ENCODE peak calls at places on chromosomes 3 and 15, in six cellular contexts. One of them, this sample, is unnamed.

GRCh38 chr3:114218006-114218405 is 19.4 kb downstream of the ZNF80 start:
- DNase-seq in endothelial cell: no peak
- DNase-seq in HFFc6: no peak
- DNase-seq in AG10803: no peak
- DNase-seq in CD8-positive, alpha-beta T cell: no peak
- DNase-seq in B cell: no peak
- DNase-seq in this sample: no peak

GRCh38 chr3:77370413-77370812 is 330.5 kb downstream of the ROBO2 start:
- DNase-seq in HFFc6: peak; percentile 72
- DNase-seq in B cell: no peak
- DNase-seq in endothelial cell: no peak
- DNase-seq in AG10803: peak; percentile 42
- DNase-seq in CD8-positive, alpha-beta T cell: no peak
- DNase-seq in this sample: peak; percentile 40

GRCh38 chr15:58292761-58293175 is 139.0 kb upstream of the LIPC start:
- DNase-seq in AG10803: no peak
- DNase-seq in endothelial cell: no peak
- DNase-seq in B cell: no peak
- DNase-seq in CD8-positive, alpha-beta T cell: no peak
- DNase-seq in HFFc6: peak; percentile 13
- DNase-seq in this sample: no peak

GRCh38 chr15:33311312-33311971 is 675 bp downstream of the RYR3 start:
- DNase-seq in CD8-positive, alpha-beta T cell: no peak
- DNase-seq in AG10803: no peak
- DNase-seq in HFFc6: no peak
- DNase-seq in B cell: no peak
- DNase-seq in endothelial cell: peak; percentile 19
- DNase-seq in this sample: no peak

GRCh38 chr3:194023501-194024280 is 112.3 kb upstream of the HES1 start:
- DNase-seq in AG10803: no peak
- DNase-seq in HFFc6: no peak
- DNase-seq in B cell: no peak
- DNase-seq in endothelial cell: no peak
- DNase-seq in CD8-positive, alpha-beta T cell: no peak
- DNase-seq in this sample: no peak

GRCh38 chr3:44208086-44208485 is 33.6 kb upstream of the TOPAZ1 start:
- DNase-seq in HFFc6: peak; percentile 4
- DNase-seq in endothelial cell: no peak
- DNase-seq in CD8-positive, alpha-beta T cell: no peak
- DNase-seq in AG10803: peak; percentile 45
- DNase-seq in B cell: no peak
- DNase-seq in this sample: peak; percentile 1

GRCh38 chr15:40333922-40334492 is 6.7 kb downstream of the CCDC9B start:
- DNase-seq in HFFc6: no peak
- DNase-seq in CD8-positive, alpha-beta T cell: peak; percentile 27
- DNase-seq in B cell: no peak
- DNase-seq in AG10803: peak; percentile 56
- DNase-seq in endothelial cell: peak; percentile 48
- DNase-seq in this sample: no peak

GRCh38 chr3:83514130-83514914 is 1444.5 kb upstream of the CADM2 start:
- DNase-seq in endothelial cell: no peak
- DNase-seq in AG10803: no peak
- DNase-seq in B cell: no peak
- DNase-seq in HFFc6: no peak
- DNase-seq in CD8-positive, alpha-beta T cell: no peak
- DNase-seq in this sample: no peak

GRCh38 chr15:49282366-49282765 is 112.3 kb downstream of the GALK2 start:
- DNase-seq in CD8-positive, alpha-beta T cell: no peak
- DNase-seq in AG10803: peak; percentile 99
- DNase-seq in B cell: no peak
- DNase-seq in HFFc6: peak; percentile 75
- DNase-seq in endothelial cell: no peak
- DNase-seq in this sample: peak; percentile 85

GRCh38 chr3:10395196-10395595 is 74.3 kb upstream of the SEC13 start:
- DNase-seq in B cell: no peak
- DNase-seq in endothelial cell: no peak
- DNase-seq in CD8-positive, alpha-beta T cell: no peak
- DNase-seq in HFFc6: no peak
- DNase-seq in AG10803: no peak
- DNase-seq in this sample: no peak

GRCh38 chr3:49327485-49327884 is 12.4 kb downstream of the USP4 start:
- DNase-seq in AG10803: no peak
- DNase-seq in endothelial cell: no peak
- DNase-seq in B cell: no peak
- DNase-seq in CD8-positive, alpha-beta T cell: no peak
- DNase-seq in HFFc6: no peak
- DNase-seq in this sample: no peak

GRCh38 chr3:160685144-160685766 is 8.3 kb downstream of the ARL14 start:
- DNase-seq in B cell: no peak
- DNase-seq in CD8-positive, alpha-beta T cell: no peak
- DNase-seq in endothelial cell: no peak
- DNase-seq in HFFc6: peak; percentile 21
- DNase-seq in AG10803: no peak
- DNase-seq in this sample: no peak

GRCh38 chr3:195761503-195762248 is 40.9 kb downstream of the MUC20 start:
- DNase-seq in AG10803: no peak
- DNase-seq in endothelial cell: no peak
- DNase-seq in HFFc6: no peak
- DNase-seq in B cell: no peak
- DNase-seq in CD8-positive, alpha-beta T cell: no peak
- DNase-seq in this sample: no peak

GRCh38 chr3:11818033-11818432 is 28.7 kb downstream of the TAMM41 start:
- DNase-seq in B cell: no peak
- DNase-seq in endothelial cell: no peak
- DNase-seq in HFFc6: peak; percentile 58
- DNase-seq in AG10803: no peak
- DNase-seq in CD8-positive, alpha-beta T cell: no peak
- DNase-seq in this sample: no peak

GRCh38 chr3:11825271-11825670 is 21.4 kb downstream of the TAMM41 start:
- DNase-seq in endothelial cell: no peak
- DNase-seq in AG10803: peak; percentile 50
- DNase-seq in HFFc6: no peak
- DNase-seq in B cell: no peak
- DNase-seq in CD8-positive, alpha-beta T cell: no peak
- DNase-seq in this sample: no peak

GRCh38 chr3:11819146-11819545 is 27.5 kb downstream of the TAMM41 start:
- DNase-seq in AG10803: no peak
- DNase-seq in B cell: no peak
- DNase-seq in HFFc6: no peak
- DNase-seq in CD8-positive, alpha-beta T cell: no peak
- DNase-seq in endothelial cell: no peak
- DNase-seq in this sample: no peak

GRCh38 chr3:11820540-11821041 is 26.1 kb downstream of the TAMM41 start:
- DNase-seq in B cell: no peak
- DNase-seq in AG10803: peak; percentile 51
- DNase-seq in CD8-positive, alpha-beta T cell: no peak
- DNase-seq in endothelial cell: no peak
- DNase-seq in HFFc6: peak; percentile 27
- DNase-seq in this sample: no peak
- TF ChIP-seq CTCF in B cell: no peak
- TF ChIP-seq CTCF in AG10803: no peak
- TF ChIP-seq CTCF in CD8-positive, alpha-beta T cell: no peak
- TF ChIP-seq CTCF in endothelial cell: no peak
- TF ChIP-seq CTCF in HFFc6: peak; percentile 54
- TF ChIP-seq CTCF in this sample: peak; percentile 31

GRCh38 chr3:55522077-55522476 is 35.0 kb upstream of the WNT5A start:
- DNase-seq in B cell: no peak
- DNase-seq in HFFc6: no peak
- DNase-seq in AG10803: no peak
- DNase-seq in CD8-positive, alpha-beta T cell: no peak
- DNase-seq in endothelial cell: no peak
- DNase-seq in this sample: no peak
- TF ChIP-seq CTCF in B cell: no peak
- TF ChIP-seq CTCF in HFFc6: no peak
- TF ChIP-seq CTCF in AG10803: no peak
- TF ChIP-seq CTCF in CD8-positive, alpha-beta T cell: no peak
- TF ChIP-seq CTCF in endothelial cell: no peak
- TF ChIP-seq CTCF in this sample: no peak

GRCh38 chr15:78715930-78716329 is 74.9 kb upstream of the CHRNB4 start:
- DNase-seq in HFFc6: peak; percentile 57
- DNase-seq in CD8-positive, alpha-beta T cell: no peak
- DNase-seq in AG10803: no peak
- DNase-seq in endothelial cell: no peak
- DNase-seq in B cell: no peak
- DNase-seq in this sample: no peak

GRCh38 chr15:78715439-78715838 is 74.4 kb upstream of the CHRNB4 start:
- DNase-seq in AG10803: no peak
- DNase-seq in endothelial cell: no peak
- DNase-seq in CD8-positive, alpha-beta T cell: no peak
- DNase-seq in B cell: no peak
- DNase-seq in HFFc6: no peak
- DNase-seq in this sample: no peak

GRCh38 chr15:78712797-78713515 is 71.9 kb upstream of the CHRNB4 start:
- DNase-seq in HFFc6: no peak
- DNase-seq in AG10803: no peak
- DNase-seq in CD8-positive, alpha-beta T cell: no peak
- DNase-seq in endothelial cell: no peak
- DNase-seq in B cell: no peak
- DNase-seq in this sample: no peak

GRCh38 chr15:78716651-78717050 is 75.6 kb upstream of the CHRNB4 start:
- DNase-seq in CD8-positive, alpha-beta T cell: no peak
- DNase-seq in AG10803: no peak
- DNase-seq in B cell: no peak
- DNase-seq in endothelial cell: no peak
- DNase-seq in HFFc6: no peak
- DNase-seq in this sample: no peak

DNA sequence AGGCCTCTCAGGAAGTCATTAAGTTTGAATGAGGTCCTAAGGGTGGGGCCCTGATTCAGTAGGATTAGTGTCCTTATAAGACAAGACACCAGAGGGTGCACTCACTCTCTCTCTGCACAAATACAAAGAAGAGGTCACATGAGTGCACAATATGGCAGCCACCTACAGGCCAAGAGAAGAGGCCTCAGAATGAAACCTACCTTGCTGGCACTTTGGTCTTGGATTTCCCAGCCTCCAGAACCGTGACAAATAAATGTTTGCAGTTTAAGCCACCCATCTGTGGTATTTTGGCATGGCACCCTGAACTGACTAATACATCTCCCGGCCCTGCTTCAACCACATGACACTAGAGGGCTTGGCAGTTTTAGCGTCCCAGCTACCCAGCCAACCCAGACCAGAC is 73.9 kb upstream of the CHRNB4 start:
- DNase-seq in HFFc6: no peak
- DNase-seq in AG10803: no peak
- DNase-seq in endothelial cell: no peak
- DNase-seq in B cell: no peak
- DNase-seq in CD8-positive, alpha-beta T cell: no peak
- DNase-seq in this sample: no peak
- TF ChIP-seq CTCF in HFFc6: peak; percentile 37
- TF ChIP-seq CTCF in AG10803: no peak
- TF ChIP-seq CTCF in endothelial cell: no peak
- TF ChIP-seq CTCF in B cell: no peak
- TF ChIP-seq CTCF in CD8-positive, alpha-beta T cell: no peak
- TF ChIP-seq CTCF in this sample: no peak

DNA sequence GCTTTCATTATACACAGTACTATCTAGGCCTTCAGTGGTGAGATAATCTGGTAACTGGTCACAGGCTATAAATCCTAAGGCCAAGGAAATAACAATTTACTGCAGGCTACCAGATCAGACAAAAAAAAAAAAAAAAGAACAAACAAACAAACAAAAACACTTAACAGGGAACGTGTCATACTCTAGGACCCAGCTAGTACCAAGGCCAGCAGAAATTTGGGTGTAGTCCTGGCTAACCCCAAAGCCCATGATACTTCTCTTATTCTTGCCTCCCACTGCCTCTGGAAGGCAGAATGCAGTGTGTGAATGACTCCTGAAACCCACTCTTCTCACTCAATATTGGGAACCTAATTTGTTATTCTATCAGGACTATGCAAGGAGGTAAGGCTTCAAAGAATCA is 53.7 kb upstream of the ST3GAL6 start:
- DNase-seq in B cell: no peak
- DNase-seq in AG10803: no peak
- DNase-seq in endothelial cell: no peak
- DNase-seq in HFFc6: no peak
- DNase-seq in CD8-positive, alpha-beta T cell: no peak
- DNase-seq in this sample: no peak
- TF ChIP-seq CTCF in B cell: no peak
- TF ChIP-seq CTCF in AG10803: no peak
- TF ChIP-seq CTCF in endothelial cell: no peak
- TF ChIP-seq CTCF in HFFc6: no peak
- TF ChIP-seq CTCF in CD8-positive, alpha-beta T cell: no peak
- TF ChIP-seq CTCF in this sample: no peak

DNA sequence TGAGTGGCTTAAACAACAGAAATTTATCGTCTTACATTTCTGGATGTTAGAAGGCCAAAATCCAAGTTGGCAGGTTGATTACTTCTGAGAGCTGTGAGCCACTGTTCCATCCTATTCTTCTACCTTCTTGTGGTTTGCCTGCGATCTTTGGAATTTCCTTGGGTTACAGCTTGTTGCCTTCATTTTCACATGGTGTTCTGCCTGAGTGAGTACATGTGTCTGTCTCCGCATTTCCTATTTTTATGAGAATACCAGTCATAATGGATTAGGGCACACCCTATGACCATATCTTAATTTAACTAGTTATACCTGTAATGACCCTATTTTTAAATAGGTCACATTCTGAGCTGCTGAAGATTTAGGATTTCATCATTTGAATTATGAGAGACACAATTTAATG is 294.3 kb downstream of the CNTN4 start:
- DNase-seq in endothelial cell: no peak
- DNase-seq in CD8-positive, alpha-beta T cell: no peak
- DNase-seq in B cell: no peak
- DNase-seq in HFFc6: no peak
- DNase-seq in AG10803: no peak
- DNase-seq in this sample: no peak
- TF ChIP-seq CTCF in endothelial cell: no peak
- TF ChIP-seq CTCF in CD8-positive, alpha-beta T cell: no peak
- TF ChIP-seq CTCF in B cell: no peak
- TF ChIP-seq CTCF in HFFc6: no peak
- TF ChIP-seq CTCF in AG10803: no peak
- TF ChIP-seq CTCF in this sample: no peak

GRCh38 chr3:139520028-139520737 is 19.4 kb downstream of the RBP1 start:
- DNase-seq in B cell: no peak
- DNase-seq in AG10803: peak; percentile 5
- DNase-seq in CD8-positive, alpha-beta T cell: no peak
- DNase-seq in endothelial cell: peak; percentile 28
- DNase-seq in HFFc6: no peak
- DNase-seq in this sample: no peak
- TF ChIP-seq CTCF in B cell: no peak
- TF ChIP-seq CTCF in AG10803: peak; percentile 13
- TF ChIP-seq CTCF in CD8-positive, alpha-beta T cell: no peak
- TF ChIP-seq CTCF in endothelial cell: peak; percentile 39
- TF ChIP-seq CTCF in HFFc6: peak; percentile 13
- TF ChIP-seq CTCF in this sample: peak; percentile 22